ENCODE peak calls at places on chromosomes 5 and 9, in seven cellular contexts. One of them, this sample, is unnamed.

GRCh38 chr5:95812100-95812472 is 10.4 kb downstream of the GLRX start:
- DNase-seq in fibroblast of the aortic adventitia: peak
- DNase-seq in stimulated activated CD4-positive, alpha-beta T cell treated with anti-CD3 and anti-CD28 coated beads, Interleukin-2, amount 100 ng/mL, for 48 hours: no peak
- DNase-seq in OCI-LY7: no peak
- DNase-seq in B cell: no peak
- DNase-seq in pulmonary artery endothelial cell: no peak
- DNase-seq in IMR-90: peak
- DNase-seq in this sample: no peak

GRCh38 chr9:83451308-83451707 is 86.9 kb downstream of the FRMD3 start:
- DNase-seq in fibroblast of the aortic adventitia: no peak
- DNase-seq in stimulated activated CD4-positive, alpha-beta T cell treated with anti-CD3 and anti-CD28 coated beads, Interleukin-2, amount 100 ng/mL, for 48 hours: no peak
- DNase-seq in OCI-LY7: no peak
- DNase-seq in B cell: no peak
- DNase-seq in pulmonary artery endothelial cell: no peak
- DNase-seq in IMR-90: no peak
- DNase-seq in this sample: no peak

GRCh38 chr9:129208191-129209091 is 30.4 kb upstream of the IER5L start:
- DNase-seq in fibroblast of the aortic adventitia: no peak
- DNase-seq in stimulated activated CD4-positive, alpha-beta T cell treated with anti-CD3 and anti-CD28 coated beads, Interleukin-2, amount 100 ng/mL, for 48 hours: peak
- DNase-seq in OCI-LY7: peak
- DNase-seq in B cell: no peak
- DNase-seq in pulmonary artery endothelial cell: no peak
- DNase-seq in IMR-90: no peak
- DNase-seq in this sample: no peak

GRCh38 chr5:59241119-59241518 is 652.4 kb downstream of the PDE4D start:
- DNase-seq in fibroblast of the aortic adventitia: no peak
- DNase-seq in stimulated activated CD4-positive, alpha-beta T cell treated with anti-CD3 and anti-CD28 coated beads, Interleukin-2, amount 100 ng/mL, for 48 hours: no peak
- DNase-seq in OCI-LY7: no peak
- DNase-seq in B cell: no peak
- DNase-seq in pulmonary artery endothelial cell: no peak
- DNase-seq in IMR-90: no peak
- DNase-seq in this sample: no peak

GRCh38 chr5:176639981-176640380 is 7.3 kb upstream of the TSPAN17 start:
- DNase-seq in fibroblast of the aortic adventitia: peak
- DNase-seq in stimulated activated CD4-positive, alpha-beta T cell treated with anti-CD3 and anti-CD28 coated beads, Interleukin-2, amount 100 ng/mL, for 48 hours: no peak
- DNase-seq in OCI-LY7: no peak
- DNase-seq in B cell: no peak
- DNase-seq in pulmonary artery endothelial cell: no peak
- DNase-seq in IMR-90: no peak
- DNase-seq in this sample: no peak

GRCh38 chr5:139571966-139572365 is 10.8 kb downstream of the UBE2D2 start:
- DNase-seq in fibroblast of the aortic adventitia: peak
- DNase-seq in stimulated activated CD4-positive, alpha-beta T cell treated with anti-CD3 and anti-CD28 coated beads, Interleukin-2, amount 100 ng/mL, for 48 hours: no peak
- DNase-seq in OCI-LY7: no peak
- DNase-seq in B cell: no peak
- DNase-seq in pulmonary artery endothelial cell: no peak
- DNase-seq in IMR-90: no peak
- DNase-seq in this sample: no peak

GRCh38 chr5:23352437-23352836 is 155.0 kb upstream of the PRDM9 start:
- DNase-seq in fibroblast of the aortic adventitia: no peak
- DNase-seq in stimulated activated CD4-positive, alpha-beta T cell treated with anti-CD3 and anti-CD28 coated beads, Interleukin-2, amount 100 ng/mL, for 48 hours: no peak
- DNase-seq in OCI-LY7: no peak
- DNase-seq in B cell: no peak
- DNase-seq in pulmonary artery endothelial cell: no peak
- DNase-seq in IMR-90: no peak
- DNase-seq in this sample: no peak

GRCh38 chr9:99056876-99057664 is 47.8 kb upstream of the TGFBR1 start:
- DNase-seq in fibroblast of the aortic adventitia: peak
- DNase-seq in stimulated activated CD4-positive, alpha-beta T cell treated with anti-CD3 and anti-CD28 coated beads, Interleukin-2, amount 100 ng/mL, for 48 hours: no peak
- DNase-seq in OCI-LY7: peak
- DNase-seq in B cell: no peak
- DNase-seq in pulmonary artery endothelial cell: no peak
- DNase-seq in IMR-90: peak
- DNase-seq in this sample: peak

GRCh38 chr5:87079219-87079618 is 188.5 kb upstream of the RASA1 start:
- DNase-seq in fibroblast of the aortic adventitia: no peak
- DNase-seq in stimulated activated CD4-positive, alpha-beta T cell treated with anti-CD3 and anti-CD28 coated beads, Interleukin-2, amount 100 ng/mL, for 48 hours: no peak
- DNase-seq in OCI-LY7: peak
- DNase-seq in B cell: no peak
- DNase-seq in pulmonary artery endothelial cell: no peak
- DNase-seq in IMR-90: no peak
- DNase-seq in this sample: no peak

GRCh38 chr9:114308361-114308950 is 14.4 kb upstream of the ORM1 start:
- DNase-seq in fibroblast of the aortic adventitia: no peak
- DNase-seq in stimulated activated CD4-positive, alpha-beta T cell treated with anti-CD3 and anti-CD28 coated beads, Interleukin-2, amount 100 ng/mL, for 48 hours: no peak
- DNase-seq in OCI-LY7: no peak
- DNase-seq in B cell: no peak
- DNase-seq in pulmonary artery endothelial cell: no peak
- DNase-seq in IMR-90: no peak
- DNase-seq in this sample: no peak

GRCh38 chr5:32173394-32174010 is 617 bp downstream of the GOLPH3 start:
- DNase-seq in fibroblast of the aortic adventitia: peak
- DNase-seq in stimulated activated CD4-positive, alpha-beta T cell treated with anti-CD3 and anti-CD28 coated beads, Interleukin-2, amount 100 ng/mL, for 48 hours: peak
- DNase-seq in OCI-LY7: peak
- DNase-seq in B cell: no peak
- DNase-seq in pulmonary artery endothelial cell: no peak
- DNase-seq in IMR-90: peak
- DNase-seq in this sample: no peak

GRCh38 chr9:137255448-137256114 is 454 bp downstream of the NELFB start:
- DNase-seq in fibroblast of the aortic adventitia: peak
- DNase-seq in stimulated activated CD4-positive, alpha-beta T cell treated with anti-CD3 and anti-CD28 coated beads, Interleukin-2, amount 100 ng/mL, for 48 hours: no peak
- DNase-seq in OCI-LY7: peak
- DNase-seq in B cell: no peak
- DNase-seq in pulmonary artery endothelial cell: no peak
- DNase-seq in IMR-90: no peak
- DNase-seq in this sample: no peak

GRCh38 chr9:136345281-136346156 is 18.0 kb downstream of the DNLZ start:
- DNase-seq in fibroblast of the aortic adventitia: peak
- DNase-seq in stimulated activated CD4-positive, alpha-beta T cell treated with anti-CD3 and anti-CD28 coated beads, Interleukin-2, amount 100 ng/mL, for 48 hours: no peak
- DNase-seq in OCI-LY7: no peak
- DNase-seq in B cell: no peak
- DNase-seq in pulmonary artery endothelial cell: no peak
- DNase-seq in IMR-90: no peak
- DNase-seq in this sample: no peak

GRCh38 chr5:177431317-177432142 is 5.1 kb downstream of the GRK6 start:
- DNase-seq in fibroblast of the aortic adventitia: no peak
- DNase-seq in stimulated activated CD4-positive, alpha-beta T cell treated with anti-CD3 and anti-CD28 coated beads, Interleukin-2, amount 100 ng/mL, for 48 hours: no peak
- DNase-seq in OCI-LY7: peak
- DNase-seq in B cell: peak
- DNase-seq in pulmonary artery endothelial cell: no peak
- DNase-seq in IMR-90: no peak
- DNase-seq in this sample: no peak

GRCh38 chr5:126014691-126015090 is 408.5 kb upstream of the GRAMD2B start:
- DNase-seq in fibroblast of the aortic adventitia: no peak
- DNase-seq in stimulated activated CD4-positive, alpha-beta T cell treated with anti-CD3 and anti-CD28 coated beads, Interleukin-2, amount 100 ng/mL, for 48 hours: no peak
- DNase-seq in OCI-LY7: no peak
- DNase-seq in B cell: no peak
- DNase-seq in pulmonary artery endothelial cell: no peak
- DNase-seq in IMR-90: no peak
- DNase-seq in this sample: no peak

GRCh38 chr5:21685536-21685935 is 1167.6 kb downstream of the CDH12 start:
- DNase-seq in fibroblast of the aortic adventitia: peak
- DNase-seq in stimulated activated CD4-positive, alpha-beta T cell treated with anti-CD3 and anti-CD28 coated beads, Interleukin-2, amount 100 ng/mL, for 48 hours: no peak
- DNase-seq in OCI-LY7: no peak
- DNase-seq in B cell: no peak
- DNase-seq in pulmonary artery endothelial cell: peak
- DNase-seq in IMR-90: peak
- DNase-seq in this sample: no peak

GRCh38 chr9:96061293-96061987 is 185.9 kb downstream of the ERCC6L2 start:
- DNase-seq in fibroblast of the aortic adventitia: peak
- DNase-seq in stimulated activated CD4-positive, alpha-beta T cell treated with anti-CD3 and anti-CD28 coated beads, Interleukin-2, amount 100 ng/mL, for 48 hours: no peak
- DNase-seq in OCI-LY7: no peak
- DNase-seq in B cell: no peak
- DNase-seq in pulmonary artery endothelial cell: peak
- DNase-seq in IMR-90: peak
- DNase-seq in this sample: peak

GRCh38 chr5:124162782-124163532 is 583.5 kb downstream of the ZNF608 start:
- DNase-seq in fibroblast of the aortic adventitia: no peak
- DNase-seq in stimulated activated CD4-positive, alpha-beta T cell treated with anti-CD3 and anti-CD28 coated beads, Interleukin-2, amount 100 ng/mL, for 48 hours: no peak
- DNase-seq in OCI-LY7: peak
- DNase-seq in B cell: peak
- DNase-seq in pulmonary artery endothelial cell: no peak
- DNase-seq in IMR-90: peak
- DNase-seq in this sample: peak

This sample was measured in brain microvascular endothelial cell.